ENCODE peak calls at places on chromosomes 12 and 14, in seven cellular contexts. X, A, V, U, O, S and W are unnamed samples. For H3K4me1, the result is how much of the 10 kb centered on the place peaks cover.

GRCh38 chr12:8823565-8824300 is 1.3 kb downstream of the A2ML1 start:
- DNase-seq in X (peak), A (no peak), V (peak), U (peak), O (no peak), S (peak), W (no peak)

GRCh38 chr12:75560167-75560566 is 48.8 kb upstream of the KRR1 start:
- DNase-seq in X (no peak), A (no peak), V (no peak), U (no peak), O (peak), S (no peak), W (no peak)

GRCh38 chr14:28361486-28361885 is 405.1 kb upstream of the FOXG1 start:
- DNase-seq in X (no peak), A (no peak), V (no peak), U (no peak), O (no peak), S (no peak), W (no peak)

GRCh38 chr14:65102441-65103149 is at the start of gene MAX:
- DNase-seq in X (peak), A (peak), V (peak), U (peak), O (peak), S (peak), W (peak)

GRCh38 chr12:47987411-47988072 is 16.7 kb downstream of the COL2A1 start:
- DNase-seq in X (no peak), A (no peak), V (no peak), U (no peak), O (no peak), S (no peak), W (no peak)

GRCh38 chr12:57816855-57817151 is 1.7 kb downstream of the AVIL start:
- DNase-seq in X (peak), A (peak), V (peak), U (peak), O (no peak), S (no peak), W (peak)

GRCh38 chr12:53498235-53498630 is 1.0 kb downstream of the MAP3K12 start:
- DNase-seq in X (no peak), A (no peak), V (no peak), U (no peak), O (no peak), S (no peak), W (no peak)

GRCh38 chr14:64715628-64716412 is 11.6 kb downstream of the PLEKHG3 start:
- DNase-seq in X (peak), A (no peak), V (no peak), U (peak), O (no peak), S (peak), W (peak)

GRCh38 chr12:12445882-12446181 is 89.0 kb downstream of the BORCS5 start:
- DNase-seq in X (no peak), A (no peak), V (no peak), U (no peak), O (no peak), S (no peak), W (no peak)

GRCh38 chr12:31629756-31630732 is 29.4 kb upstream of the ETFBKMT start:
- DNase-seq in X (peak), A (no peak), V (no peak), U (peak), O (no peak), S (no peak), W (no peak)

GRCh38 chr12:131929530-131930456 is 717 bp downstream of the PUS1 start:
- DNase-seq in X (no peak), A (no peak), V (no peak), U (peak), O (no peak), S (peak), W (peak)

GRCh38 chr14:97022741-97023140 is 225.6 kb downstream of the VRK1 start:
- DNase-seq in X (no peak), A (no peak), V (no peak), U (no peak), O (no peak), S (peak), W (no peak)

GRCh38 chr14:67607646-67608045 is 7.6 kb upstream of the PIGH start:
- DNase-seq in X (no peak), A (no peak), V (no peak), U (no peak), O (no peak), S (no peak), W (no peak)

GRCh38 chr12:90038290-90038689 is 329.7 kb upstream of the ATP2B1 start:
- DNase-seq in X (no peak), A (no peak), V (no peak), U (no peak), O (no peak), S (no peak), W (no peak)

GRCh38 chr12:72141381-72141780 is 130.8 kb upstream of the TRHDE start:
- DNase-seq in X (no peak), A (no peak), V (no peak), U (no peak), O (peak), S (no peak), W (no peak)

GRCh38 chr14:80100681-80101080 is 110.6 kb downstream of the DIO2 start:
- DNase-seq in X (no peak), A (no peak), V (no peak), U (no peak), O (no peak), S (no peak), W (no peak)

GRCh38 chr14:77344597-77344996 is 23.8 kb downstream of the GSTZ1 start:
- DNase-seq in X (no peak), A (no peak), V (no peak), U (no peak), O (no peak), S (no peak), W (no peak)

GRCh38 chr12:129067482-129067881 is 214.2 kb downstream of the GLT1D1 start:
- DNase-seq in X (no peak), A (no peak), V (no peak), U (no peak), O (no peak), S (peak), W (no peak)

GRCh38 chr12:123390415-123391093 is 6.6 kb downstream of the KMT5A start:
- DNase-seq in X (no peak), A (no peak), V (no peak), U (no peak), O (no peak), S (no peak), W (no peak)

GRCh38 chr14:50123062-50123461 is 6.7 kb upstream of the VCPKMT start:
- DNase-seq in X (no peak), A (no peak), V (no peak), U (no peak), O (no peak), S (no peak), W (no peak)

GRCh38 chr12:12999276-12999958 is 648 bp downstream of the HEBP1 start:
- DNase-seq in X (no peak), A (no peak), V (no peak), U (peak), O (peak), S (no peak), W (peak)

GRCh38 chr14:54577977-54578376 is 11.0 kb downstream of the SAMD4A start:
- DNase-seq in X (no peak), A (no peak), V (no peak), U (no peak), O (peak), S (no peak), W (no peak)

GRCh38 chr12:128795530-128796361 is 28.0 kb downstream of the SLC15A4 start:
- DNase-seq in X (no peak), A (no peak), V (no peak), U (no peak), O (no peak), S (no peak), W (no peak)

GRCh38 chr12:26226629-26227375 is 31.4 kb downstream of the SSPN start:
- DNase-seq in X (peak), A (no peak), V (no peak), U (peak), O (no peak), S (peak), W (peak)

GRCh38 chr12:110932048-110932447 is 11.7 kb upstream of the MYL2 start:
- DNase-seq in X (no peak), A (no peak), V (no peak), U (no peak), O (no peak), S (peak), W (no peak)

GRCh38 chr12:132710062-132710421 is 600 bp upstream of the PGAM5 start:
- DNase-seq in X (no peak), A (peak), V (no peak), U (no peak), O (no peak), S (no peak), W (no peak)

GRCh38 chr12:94435511-94435927 is 24.1 kb downstream of the CEP83 start:
- DNase-seq in X (no peak), A (no peak), V (no peak), U (no peak), O (no peak), S (peak), W (no peak)

GRCh38 chr14:99654235-99655000 is 9.5 kb downstream of the HHIPL1 start:
- DNase-seq in X (peak), A (peak), V (peak), U (peak), O (no peak), S (no peak), W (no peak)

GRCh38 chr12:24759155-24759554 is 189.7 kb downstream of the BCAT1 start:
- DNase-seq in X (no peak), A (no peak), V (no peak), U (no peak), O (peak), S (no peak), W (no peak)

DNA sequence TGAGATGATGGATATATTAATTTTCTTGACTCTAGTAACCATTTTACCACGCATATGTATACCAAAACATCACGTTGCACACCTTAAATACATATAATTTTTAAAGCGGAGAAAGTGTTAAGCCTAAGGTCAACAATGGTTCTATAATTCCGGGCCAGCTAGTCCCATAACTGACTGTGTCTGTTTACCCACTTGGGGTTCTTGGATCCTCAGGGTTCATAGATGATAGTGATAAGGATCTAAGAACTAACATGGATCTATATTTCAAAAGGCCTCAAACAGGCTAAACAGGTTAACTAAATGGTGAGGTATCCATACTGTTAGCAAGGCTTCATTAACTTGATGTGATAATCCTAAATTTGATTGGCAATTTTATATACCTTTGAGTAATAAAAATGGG is 9.8 kb downstream of the SLC38A1 start:
- DNase-seq in X (no peak), A (no peak), V (no peak), U (no peak), O (peak), S (no peak), W (no peak)
- H3K4me1 ChIP-seq in X (under half), A (under half), V (under half), U (under half), O (half or more), S (under half), W (half or more)

GRCh38 chr12:1823237-1823636 is 2.9 kb downstream of the LRTM2 start:
- DNase-seq in X (no peak), A (no peak), V (no peak), U (no peak), O (no peak), S (no peak), W (no peak)

GRCh38 chr12:1820191-1820599 is at the start of gene LRTM2:
- DNase-seq in X (no peak), A (no peak), V (no peak), U (no peak), O (no peak), S (no peak), W (no peak)

GRCh38 chr12:1825382-1826102 is 5.2 kb downstream of the LRTM2 start:
- DNase-seq in X (no peak), A (no peak), V (no peak), U (no peak), O (peak), S (no peak), W (no peak)

GRCh38 chr12:1821805-1822204 is 1.4 kb downstream of the LRTM2 start:
- DNase-seq in X (no peak), A (no peak), V (no peak), U (no peak), O (no peak), S (no peak), W (no peak)

GRCh38 chr12:1822699-1823098 is 2.3 kb downstream of the LRTM2 start:
- DNase-seq in X (no peak), A (no peak), V (no peak), U (no peak), O (no peak), S (no peak), W (no peak)
- H3K4me1 ChIP-seq in X (under half), A (under half), V (under half), U (under half), O (half or more), S (under half), W (under half)

DNA sequence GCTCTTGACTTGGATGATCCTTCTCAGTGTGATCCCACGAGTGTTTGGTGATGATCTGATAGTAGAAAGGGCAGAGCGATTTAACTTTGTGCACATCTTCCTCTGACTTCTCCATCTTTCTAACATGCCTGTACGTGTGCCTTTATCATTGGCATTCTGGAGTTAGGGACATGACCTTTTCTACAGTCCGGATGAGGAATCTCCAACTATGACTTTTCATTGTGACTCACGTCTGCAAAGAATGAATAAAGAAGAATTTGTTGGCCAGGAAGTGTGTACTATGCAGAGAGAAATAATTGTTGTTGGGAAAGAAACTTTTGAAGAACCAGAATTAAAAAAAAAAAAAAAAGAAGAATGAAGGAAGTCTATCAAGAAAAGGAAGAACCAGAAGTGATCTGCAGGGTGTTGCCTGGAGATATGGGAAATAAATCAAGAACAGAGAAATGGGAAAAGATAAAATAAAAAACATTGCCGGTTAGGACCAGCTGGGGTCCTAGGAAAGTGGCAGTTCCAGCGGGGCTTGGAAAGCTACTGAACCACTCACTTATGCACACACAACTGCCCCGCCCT is 25.3 kb downstream of the PPFIBP1 start:
- DNase-seq in X (no peak), A (no peak), V (no peak), U (no peak), O (peak), S (no peak), W (no peak)
- H3K4me1 ChIP-seq in X (under half), A (half or more), V (half or more), U (under half), O (half or more), S (under half), W (half or more)

GRCh38 chr12:46659032-46659703 is 166.6 kb downstream of the SLC38A4 start:
- DNase-seq in X (no peak), A (no peak), V (no peak), U (no peak), O (no peak), S (no peak), W (no peak)
- H3K4me1 ChIP-seq in X (under half), A (under half), V (under half), U (under half), O (under half), S (under half), W (half or more)

GRCh38 chr12:50057000-50057841 is at the start of gene ASIC1:
- DNase-seq in X (peak), A (peak), V (peak), U (peak), O (no peak), S (peak), W (peak)
- H3K4me1 ChIP-seq in X (under half), A (under half), V (under half), U (under half), O (under half), S (under half), W (under half)

GRCh38 chr12:14393736-14394135 is 28.3 kb downstream of the ATF7IP start:
- DNase-seq in X (no peak), A (no peak), V (no peak), U (no peak), O (no peak), S (no peak), W (no peak)

GRCh38 chr12:14396071-14396470 is 30.6 kb downstream of the ATF7IP start:
- DNase-seq in X (no peak), A (no peak), V (no peak), U (no peak), O (no peak), S (no peak), W (no peak)

GRCh38 chr12:14394317-14395058 is 29.0 kb downstream of the ATF7IP start:
- DNase-seq in X (no peak), A (no peak), V (no peak), U (no peak), O (peak), S (no peak), W (no peak)

GRCh38 chr12:14390885-14391530 is 25.5 kb downstream of the ATF7IP start:
- DNase-seq in X (no peak), A (no peak), V (no peak), U (no peak), O (no peak), S (no peak), W (no peak)

GRCh38 chr12:14395059-14395778 is 29.7 kb downstream of the ATF7IP start:
- DNase-seq in X (no peak), A (no peak), V (no peak), U (no peak), O (no peak), S (no peak), W (no peak)
- H3K4me1 ChIP-seq in X (under half), A (under half), V (under half), U (under half), O (under half), S (under half), W (under half)

DNA sequence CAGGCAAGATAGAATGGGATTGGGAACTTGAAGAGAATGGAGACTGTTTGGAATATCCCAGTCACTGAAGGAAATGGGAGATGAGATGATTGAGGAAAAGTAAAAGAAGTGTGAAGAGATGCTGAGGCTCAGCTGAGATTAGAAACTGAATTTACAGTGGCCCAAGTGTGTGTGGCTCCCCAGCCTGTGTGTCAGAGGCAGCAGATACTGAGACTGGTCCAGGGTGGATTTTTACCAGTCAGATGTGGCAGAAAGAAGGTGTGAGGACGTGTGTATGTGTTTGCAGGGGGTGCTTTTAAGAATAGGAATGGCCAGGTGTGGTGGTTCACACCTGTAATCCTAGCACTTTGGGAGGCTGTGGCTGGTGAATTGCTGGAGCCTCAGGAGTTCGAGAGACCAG is 42.9 kb downstream of the PRKCH start:
- DNase-seq in X (no peak), A (no peak), V (no peak), U (no peak), O (no peak), S (no peak), W (no peak)
- H3K4me1 ChIP-seq in X (under half), A (half or more), V (under half), U (under half), O (under half), S (under half), W (half or more)

GRCh38 chr14:105283028-105283427 is 17.8 kb downstream of the BRF1 start:
- DNase-seq in X (no peak), A (no peak), V (no peak), U (no peak), O (no peak), S (peak), W (no peak)
- H3K4me1 ChIP-seq in X (under half), A (under half), V (under half), U (under half), O (under half), S (under half), W (under half)